ENCODE peak calls at places on chromosome 20, in four cellular contexts. Z, F, B and X are unnamed samples. For H3K36me3, the result is how much of the 10 kb centered on the place peaks cover.

GRCh38 chr20:11716239-11716944 is 201.3 kb upstream of the BTBD3 start:
- DNase-seq in Z (peak), B (peak), F (no peak), X (peak)

GRCh38 chr20:12201289-12201991 is 283.7 kb downstream of the BTBD3 start:
- DNase-seq in B (peak), F (no peak), Z (no peak), X (peak)

GRCh38 chr20:45937765-45938164 is 3.3 kb downstream of the PCIF1 start:
- DNase-seq in F (no peak), Z (no peak), B (peak), X (peak)

GRCh38 chr20:45067087-45067486 is 33.8 kb downstream of the KCNS1 start:
- DNase-seq in Z (no peak), B (no peak), F (no peak), X (no peak)

GRCh38 chr20:9417665-9418064 is 96.7 kb upstream of the LAMP5 start:
- DNase-seq in B (peak), F (no peak), Z (no peak), X (no peak)

GRCh38 chr20:10714236-10714975 is 40.6 kb upstream of the JAG1 start:
- DNase-seq in F (no peak), B (peak), Z (no peak), X (no peak)

GRCh38 chr20:60465993-60466682 is 507.9 kb downstream of the CDH26 start:
- DNase-seq in B (no peak), F (no peak), Z (no peak), X (no peak)

GRCh38 chr20:2402271-2402980 is 21.7 kb downstream of the TGM6 start:
- DNase-seq in Z (peak), F (no peak), B (peak), X (peak)

GRCh38 chr20:13700761-13701160 is 62.0 kb upstream of the TASP1 start:
- DNase-seq in B (no peak), Z (no peak), F (no peak), X (no peak)

GRCh38 chr20:48605364-48606116 is 222.3 kb downstream of the PREX1 start:
- DNase-seq in F (no peak), B (no peak), Z (no peak), X (no peak)

GRCh38 chr20:23059831-23060230 is 10.4 kb upstream of the THBD start:
- DNase-seq in Z (no peak), F (no peak), B (no peak), X (no peak)

GRCh38 chr20:24450646-24451376 is 18.6 kb upstream of the SYNDIG1 start:
- DNase-seq in F (no peak), B (no peak), Z (no peak), X (no peak)

GRCh38 chr20:13101276-13101675 is 92.5 kb downstream of the SPTLC3 start:
- DNase-seq in F (no peak), B (peak), Z (no peak), X (peak)

GRCh38 chr20:48571945-48572589 is 255.7 kb downstream of the PREX1 start:
- DNase-seq in B (no peak), Z (no peak), F (peak), X (no peak)

GRCh38 chr20:4109587-4109986 is 94.2 kb upstream of the RNF24 start:
- DNase-seq in Z (no peak), B (no peak), F (no peak), X (no peak)

GRCh38 chr20:43680976-43681375 is 14.1 kb downstream of the MYBL2 start:
- DNase-seq in F (no peak), Z (peak), B (no peak), X (no peak)
- H3K36me3 ChIP-seq in F (under half), Z (under half), B (under half), X (under half)

DNA sequence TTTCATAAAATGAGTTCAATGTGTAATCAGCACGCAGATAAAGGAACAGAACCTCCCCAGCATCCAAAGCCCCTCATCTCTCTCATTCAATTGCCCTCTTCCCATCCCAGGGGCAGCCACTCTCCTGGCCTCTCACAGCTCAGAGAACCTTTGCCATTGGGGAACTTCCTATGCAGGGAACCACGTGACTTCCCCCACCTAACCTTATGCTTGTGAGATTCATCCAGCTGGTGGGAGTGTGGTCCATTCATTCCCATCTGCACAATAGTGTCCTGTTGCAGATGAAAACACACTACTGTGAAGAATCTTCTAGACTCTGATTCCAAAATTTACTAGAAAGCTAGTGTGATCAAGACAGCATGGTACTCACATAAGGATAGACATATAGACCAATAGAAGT is 299.3 kb downstream of the CDH4 start:
- DNase-seq in B (no peak), Z (no peak), F (no peak), X (no peak)
- H3K4me3 ChIP-seq in B (no peak), Z (no peak), F (no peak), X (no peak)

GRCh38 chr20:58670659-58671058 is 19.6 kb downstream of the STX16 start:
- DNase-seq in B (no peak), Z (peak), F (no peak), X (no peak)
- H3K36me3 ChIP-seq in B (under half), Z (under half), F (under half), X (under half)

DNA sequence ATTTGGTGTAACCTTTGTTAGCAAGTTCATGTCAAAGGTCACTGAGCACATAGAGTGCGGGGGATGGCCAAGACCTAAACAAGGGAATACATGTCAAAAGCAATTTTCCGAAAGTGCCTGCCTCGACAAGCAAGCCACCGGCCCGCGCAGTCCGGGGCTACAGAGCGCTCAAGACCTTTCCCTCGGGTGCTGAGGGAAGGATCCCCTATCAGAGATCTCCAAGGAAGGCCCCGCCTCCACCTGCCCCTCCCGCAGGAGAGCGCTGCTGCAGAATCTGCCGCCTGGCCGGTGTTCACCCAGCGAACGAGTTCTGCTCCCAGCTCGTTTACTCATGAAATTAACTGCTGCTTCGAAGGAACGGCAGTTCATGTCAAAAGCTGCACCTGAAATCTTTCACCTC is 252.7 kb downstream of the BMP7 start:
- DNase-seq in F (no peak), B (no peak), Z (peak), X (no peak)
- H3K4me3 ChIP-seq in F (no peak), B (no peak), Z (no peak), X (no peak)